ENCODE peak calls at places on chromosomes 13 and 19, in seven cellular contexts. N is prostate gland, U is IMR-90, I is heart left ventricle, V is tibial nerve, X is right lobe of liver, J is sigmoid colon. F is an unnamed sample.

GRCh38 chr13:109750376-109750775 is 36.0 kb downstream of the IRS2 start:
- DNase-seq in N (no peak), U (no peak), I (no peak), V (no peak), X (no peak), J (no peak), F (no peak)

GRCh38 chr19:920051-920857 is 3.1 kb downstream of the KISS1R start:
- DNase-seq in N (no peak), U (no peak), I (no peak), V (no peak), X (no peak), J (no peak), F (no peak)

GRCh38 chr13:21060827-21061076 is 634 bp downstream of the LATS2 start:
- DNase-seq in N (no peak), U (no peak), I (no peak), V (no peak), X (no peak), J (no peak), F (no peak)

GRCh38 chr13:29918845-29919244 is 68.4 kb upstream of the UBL3 start:
- DNase-seq in N (peak; percentile 78), U (peak; percentile 92), I (no peak), V (no peak), X (no peak), J (no peak), F (no peak)

GRCh38 chr13:31968473-31968872 is 63.1 kb upstream of the FRY start:
- DNase-seq in N (no peak), U (no peak), I (peak; percentile 63), V (no peak), X (no peak), J (no peak), F (peak; percentile 31)

GRCh38 chr19:48726573-48726972 is 7.0 kb upstream of the MAMSTR start:
- DNase-seq in N (no peak), U (no peak), I (no peak), V (no peak), X (no peak), J (no peak), F (no peak)

GRCh38 chr13:109154146-109154545 is 524.7 kb downstream of the MYO16 start:
- DNase-seq in N (no peak), U (no peak), I (no peak), V (no peak), X (no peak), J (no peak), F (peak; percentile 44)

GRCh38 chr19:19552811-19553210 is 14.7 kb downstream of the CILP2 start:
- DNase-seq in N (no peak), U (no peak), I (no peak), V (no peak), X (no peak), J (no peak), F (no peak)

GRCh38 chr13:49329831-49330545 is 82.3 kb downstream of the CDADC1 start:
- DNase-seq in N (no peak), U (no peak), I (no peak), V (no peak), X (no peak), J (no peak), F (no peak)

GRCh38 chr19:49496574-49497008 is 357 bp downstream of the RPS11 start:
- DNase-seq in N (no peak), U (no peak), I (no peak), V (no peak), X (no peak), J (no peak), F (no peak)

GRCh38 chr19:18339703-18340102 is 695 bp upstream of the PGPEP1 start:
- DNase-seq in N (no peak), U (peak; percentile 25), I (no peak), V (no peak), X (no peak), J (no peak), F (no peak)

DNA sequence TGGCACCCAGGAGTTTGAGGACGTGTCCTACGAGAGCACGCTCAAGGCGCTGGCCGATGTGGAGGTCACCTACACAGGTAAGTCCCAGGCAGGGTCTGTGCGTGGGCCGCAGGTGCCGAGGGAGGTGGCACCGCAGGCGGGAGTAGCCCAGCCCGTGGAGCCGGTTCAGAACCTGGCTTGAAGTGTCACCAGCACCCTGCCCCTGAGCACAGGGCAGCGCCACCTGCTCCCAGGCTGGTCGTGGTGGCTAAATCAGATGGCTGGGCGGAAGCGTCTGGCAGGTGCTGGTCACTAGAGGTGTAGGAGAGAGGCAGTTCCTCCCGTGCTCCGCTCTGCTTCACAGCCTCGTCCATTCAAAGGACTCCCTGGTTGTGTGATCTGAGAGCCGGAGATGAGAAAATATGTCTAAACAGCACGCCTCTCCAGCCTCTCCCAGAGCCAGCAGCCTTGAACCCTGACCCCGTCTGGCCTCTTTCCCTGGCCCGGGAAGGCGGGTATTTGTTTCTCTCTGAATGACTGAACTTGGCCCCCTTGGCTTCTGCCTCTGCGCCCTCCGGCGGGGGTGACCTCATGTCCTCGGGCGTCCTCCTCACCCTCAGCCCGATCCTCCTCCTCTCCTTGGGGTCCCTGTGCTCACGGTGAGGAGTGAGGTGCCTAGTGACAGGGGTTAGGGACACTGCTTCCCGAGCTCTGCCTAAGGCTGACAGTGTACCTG is 5.4 kb downstream of the THOP1 start:
- DNase-seq in N (no peak), U (no peak), I (no peak), V (no peak), X (peak; percentile 89), J (no peak), F (peak; percentile 68)
- TF ChIP-seq POLR2A in N (no peak), U (no peak), I (no peak), V (no peak), X (peak; percentile 26), J (no peak), F (no peak)

DNA sequence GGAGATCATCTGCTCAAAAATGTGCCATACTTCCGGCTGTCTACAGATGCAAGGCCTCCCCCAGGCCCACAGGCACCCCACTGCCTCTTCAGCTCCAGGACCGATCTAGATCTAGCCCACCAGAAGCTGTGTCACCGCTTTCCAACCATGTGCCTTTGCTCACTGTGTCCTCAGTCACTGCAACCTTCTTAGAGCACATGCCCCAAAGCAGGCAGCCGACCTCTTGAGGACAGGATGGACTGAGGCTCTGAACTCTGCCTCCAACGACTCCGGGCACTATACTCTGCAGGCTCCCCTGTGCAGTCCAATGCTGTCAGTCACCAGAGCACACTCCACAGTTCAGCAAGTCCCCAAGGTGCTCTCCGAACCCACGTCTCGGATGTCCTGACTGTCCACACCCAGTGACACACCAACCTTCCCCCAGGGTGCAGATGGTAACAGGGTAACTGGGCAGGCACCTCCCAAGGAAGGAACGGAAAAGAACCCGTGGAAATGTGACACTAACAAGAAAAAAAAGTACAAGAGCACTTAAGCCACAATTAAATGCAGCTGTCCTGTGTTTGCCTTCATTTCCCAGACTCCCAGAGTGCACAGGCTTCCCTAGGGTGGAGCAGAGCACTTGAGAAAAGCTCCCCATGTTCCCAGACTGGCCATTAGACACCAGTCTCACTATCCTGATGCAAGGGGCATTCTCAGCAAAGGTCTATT is 4.8 kb downstream of the STK24 start:
- DNase-seq in N (no peak), U (peak; percentile 47), I (peak; percentile 53), V (no peak), X (no peak), J (no peak), F (no peak)
- TF ChIP-seq POLR2A in N (no peak), U (no peak), I (no peak), V (no peak), X (no peak), J (no peak), F (no peak)

GRCh38 chr19:21856751-21857150 is 20.8 kb upstream of the ZNF43 start:
- DNase-seq in N (no peak), U (no peak), I (no peak), V (no peak), X (no peak), J (no peak), F (no peak)

GRCh38 chr19:21850636-21851255 is 14.8 kb upstream of the ZNF43 start:
- DNase-seq in N (no peak), U (no peak), I (no peak), V (no peak), X (no peak), J (no peak), F (no peak)

GRCh38 chr19:21848706-21849105 is 12.7 kb upstream of the ZNF43 start:
- DNase-seq in N (no peak), U (peak; percentile 31), I (no peak), V (no peak), X (no peak), J (no peak), F (no peak)

GRCh38 chr19:21851596-21852345 is 15.8 kb upstream of the ZNF43 start:
- DNase-seq in N (peak; percentile 97), U (peak; percentile 94), I (peak; percentile 96), V (peak; percentile 90), X (peak; percentile 85), J (peak; percentile 98), F (peak; percentile 98)
- TF ChIP-seq POLR2A in N (peak; percentile 34), U (peak; percentile 56), I (no peak), V (no peak), X (no peak), J (no peak), F (no peak)

GRCh38 chr13:44932171-44932849 is 57.0 kb downstream of the NUFIP1 start:
- DNase-seq in N (no peak), U (peak; percentile 72), I (no peak), V (no peak), X (no peak), J (no peak), F (no peak)
- TF ChIP-seq POLR2A in N (no peak), U (no peak), I (no peak), V (no peak), X (no peak), J (no peak), F (no peak)

GRCh38 chr13:101941095-101941777 is 460.6 kb downstream of the FGF14 start:
- DNase-seq in N (no peak), U (peak; percentile 2), I (no peak), V (no peak), X (no peak), J (no peak), F (no peak)
- TF ChIP-seq POLR2A in N (no peak), U (no peak), I (no peak), V (no peak), X (no peak), J (no peak), F (no peak)

DNA sequence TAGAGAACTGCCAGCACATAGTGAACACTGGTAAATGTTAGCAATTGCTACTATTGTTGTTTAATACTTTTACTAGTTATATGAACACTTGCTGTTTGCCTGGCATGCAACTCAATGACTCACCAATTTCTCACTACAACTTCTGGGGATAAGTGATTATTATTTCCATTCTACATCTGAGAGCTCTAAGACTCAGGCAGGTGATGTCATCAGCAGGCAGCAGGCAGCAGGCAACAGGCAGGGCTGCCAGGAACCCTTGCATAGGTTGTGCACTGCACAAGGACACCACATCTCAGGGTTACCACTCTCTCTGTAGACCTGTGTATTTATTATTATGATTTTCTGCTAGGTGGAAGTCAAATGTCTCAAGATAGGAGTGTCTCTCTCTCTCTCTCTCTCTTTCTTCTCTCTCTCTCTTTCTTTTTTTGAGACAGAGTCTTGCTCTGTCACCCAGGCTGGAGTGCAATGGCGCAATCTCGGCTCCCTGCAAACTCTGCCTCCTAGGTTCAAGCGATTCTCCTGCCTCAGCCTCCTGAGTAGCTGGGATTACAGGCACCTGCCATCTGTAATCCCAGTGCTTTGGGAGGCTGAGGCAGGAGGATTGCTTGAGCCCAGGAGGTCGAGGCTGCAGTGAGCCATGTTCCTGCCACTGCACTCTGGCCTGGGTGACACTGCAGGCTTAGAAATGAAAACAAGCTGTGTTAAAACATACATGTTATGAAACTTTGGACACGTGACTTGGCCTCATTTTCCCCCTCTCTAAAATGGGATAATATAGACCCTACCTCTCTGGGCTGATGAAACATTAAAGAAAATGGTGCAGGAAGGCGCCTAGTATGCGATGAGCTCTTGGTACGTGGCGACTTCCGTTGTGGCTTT is 22.7 kb downstream of the HPN start:
- DNase-seq in N (no peak), U (peak; percentile 84), I (no peak), V (no peak), X (no peak), J (no peak), F (no peak)
- TF ChIP-seq POLR2A in N (no peak), U (no peak), I (no peak), V (no peak), X (no peak), J (no peak), F (no peak)